ENCODE peak calls at places on chromosomes 13 and 19, in four cellular contexts. One of them, this sample, is unnamed.

GRCh38 chr13:32883501-32883900 is 132.7 kb upstream of the KL start:
- DNase-seq in GM13976: no peak
- DNase-seq in heart right ventricle: no peak
- DNase-seq in lung: no peak
- DNase-seq in this sample: no peak

GRCh38 chr13:66859078-66859477 is 371.1 kb downstream of the PCDH9 start:
- DNase-seq in heart right ventricle: no peak
- DNase-seq in lung: no peak
- DNase-seq in GM13976: no peak
- DNase-seq in this sample: no peak

GRCh38 chr19:39858541-39858940 is 12.4 kb upstream of the FBL start:
- DNase-seq in heart right ventricle: no peak
- DNase-seq in lung: no peak
- DNase-seq in GM13976: no peak
- DNase-seq in this sample: no peak

GRCh38 chr19:8194528-8195275 is 14.5 kb upstream of the CERS4 start:
- DNase-seq in lung: no peak
- DNase-seq in GM13976: no peak
- DNase-seq in heart right ventricle: peak
- DNase-seq in this sample: no peak

GRCh38 chr13:61275740-61276139 is 139.9 kb downstream of the PCDH20 start:
- DNase-seq in heart right ventricle: no peak
- DNase-seq in GM13976: no peak
- DNase-seq in lung: no peak
- DNase-seq in this sample: no peak

GRCh38 chr13:48562296-48563066 is 29.6 kb upstream of the RCBTB2 start:
- DNase-seq in heart right ventricle: no peak
- DNase-seq in GM13976: peak
- DNase-seq in lung: no peak
- DNase-seq in this sample: peak

GRCh38 chr13:108212901-108213300 is 2.4 kb downstream of the LIG4 start:
- DNase-seq in heart right ventricle: no peak
- DNase-seq in lung: no peak
- DNase-seq in GM13976: peak
- DNase-seq in this sample: no peak

GRCh38 chr19:9011875-9012274 is 1.7 kb upstream of the MUC16 start:
- DNase-seq in lung: no peak
- DNase-seq in GM13976: no peak
- DNase-seq in heart right ventricle: no peak
- DNase-seq in this sample: no peak

GRCh38 chr19:11142528-11143171 is 12.9 kb downstream of the SPC24 start:
- DNase-seq in GM13976: no peak
- DNase-seq in heart right ventricle: peak
- DNase-seq in lung: peak
- DNase-seq in this sample: no peak

GRCh38 chr19:1884291-1884718 is 991 bp downstream of the ABHD17A start:
- DNase-seq in lung: no peak
- DNase-seq in heart right ventricle: no peak
- DNase-seq in GM13976: no peak
- DNase-seq in this sample: no peak

GRCh38 chr19:4013886-4014540 is 6.5 kb downstream of the PIAS4 start:
- DNase-seq in lung: no peak
- DNase-seq in GM13976: no peak
- DNase-seq in heart right ventricle: no peak
- DNase-seq in this sample: no peak

GRCh38 chr13:24737042-24737441 is 26.9 kb upstream of the RNF17 start:
- DNase-seq in heart right ventricle: no peak
- DNase-seq in GM13976: no peak
- DNase-seq in lung: no peak
- DNase-seq in this sample: no peak

GRCh38 chr19:10832659-10833296 is 3.2 kb downstream of the TMED1 start:
- DNase-seq in lung: no peak
- DNase-seq in heart right ventricle: no peak
- DNase-seq in GM13976: no peak
- DNase-seq in this sample: no peak

GRCh38 chr13:39855236-39855635 is 199.8 kb downstream of the COG6 start:
- DNase-seq in lung: no peak
- DNase-seq in heart right ventricle: no peak
- DNase-seq in GM13976: no peak
- DNase-seq in this sample: no peak

GRCh38 chr13:113776231-113777125 is 17.5 kb downstream of the TMEM255B start:
- DNase-seq in heart right ventricle: no peak
- DNase-seq in GM13976: no peak
- DNase-seq in lung: no peak
- DNase-seq in this sample: no peak

GRCh38 chr19:55683449-55684261 is 8.6 kb downstream of the EPN1 start:
- DNase-seq in GM13976: no peak
- DNase-seq in lung: peak
- DNase-seq in heart right ventricle: no peak
- DNase-seq in this sample: no peak

GRCh38 chr13:72788831-72789230 is 6.9 kb downstream of the PIBF1 start:
- DNase-seq in lung: no peak
- DNase-seq in heart right ventricle: no peak
- DNase-seq in GM13976: no peak
- DNase-seq in this sample: no peak

GRCh38 chr19:47609885-47610545 is 1.1 kb downstream of the BICRA start:
- DNase-seq in lung: peak
- DNase-seq in GM13976: peak
- DNase-seq in heart right ventricle: peak
- DNase-seq in this sample: no peak

GRCh38 chr13:47372742-47373141 is 475.9 kb upstream of the HTR2A start:
- DNase-seq in lung: no peak
- DNase-seq in heart right ventricle: no peak
- DNase-seq in GM13976: no peak
- DNase-seq in this sample: no peak

GRCh38 chr13:99034333-99035085 is 56.6 kb upstream of the DOCK9 start:
- DNase-seq in heart right ventricle: no peak
- DNase-seq in GM13976: no peak
- DNase-seq in lung: peak
- DNase-seq in this sample: no peak

GRCh38 chr19:46017874-46018675 is 4.8 kb downstream of the PGLYRP1 start:
- DNase-seq in lung: no peak
- DNase-seq in heart right ventricle: no peak
- DNase-seq in GM13976: no peak
- DNase-seq in this sample: no peak

GRCh38 chr13:87810391-87810801 is 139.2 kb downstream of the SLITRK5 start:
- DNase-seq in lung: no peak
- DNase-seq in GM13976: no peak
- DNase-seq in heart right ventricle: no peak
- DNase-seq in this sample: no peak

GRCh38 chr13:47326061-47326460 is 429.2 kb upstream of the HTR2A start:
- DNase-seq in GM13976: no peak
- DNase-seq in heart right ventricle: no peak
- DNase-seq in lung: no peak
- DNase-seq in this sample: no peak

GRCh38 chr13:102233566-102234208 is 168.2 kb downstream of the FGF14 start:
- DNase-seq in heart right ventricle: no peak
- DNase-seq in GM13976: no peak
- DNase-seq in lung: no peak
- DNase-seq in this sample: no peak

GRCh38 chr19:8335343-8336071 is 7.6 kb downstream of the KANK3 start:
- DNase-seq in heart right ventricle: no peak
- DNase-seq in lung: no peak
- DNase-seq in GM13976: no peak
- DNase-seq in this sample: peak

GRCh38 chr19:33641956-33642498 is 20.3 kb downstream of the CHST8 start:
- DNase-seq in heart right ventricle: no peak
- DNase-seq in lung: no peak
- DNase-seq in GM13976: no peak
- DNase-seq in this sample: no peak

GRCh38 chr13:37656247-37656940 is 57.8 kb upstream of the POSTN start:
- DNase-seq in GM13976: no peak
- DNase-seq in heart right ventricle: no peak
- DNase-seq in lung: no peak
- DNase-seq in this sample: no peak

GRCh38 chr13:51733656-51734334 is 70.2 kb downstream of the DHRS12 start:
- DNase-seq in heart right ventricle: no peak
- DNase-seq in GM13976: no peak
- DNase-seq in lung: no peak
- DNase-seq in this sample: no peak

GRCh38 chr19:28454083-28454482 is 758.9 kb downstream of the UQCRFS1 start:
- DNase-seq in lung: no peak
- DNase-seq in GM13976: no peak
- DNase-seq in heart right ventricle: no peak
- DNase-seq in this sample: no peak

GRCh38 chr13:23699271-23699670 is 129.1 kb downstream of the TNFRSF19 start:
- DNase-seq in heart right ventricle: no peak
- DNase-seq in lung: no peak
- DNase-seq in GM13976: no peak
- DNase-seq in this sample: no peak

GRCh38 chr13:48400820-48401219 is 12.1 kb downstream of the LPAR6 start:
- DNase-seq in lung: no peak
- DNase-seq in heart right ventricle: no peak
- DNase-seq in GM13976: no peak
- DNase-seq in this sample: no peak

GRCh38 chr19:58059003-58059671 is at the start of gene ZNF135:
- DNase-seq in lung: peak
- DNase-seq in heart right ventricle: peak
- DNase-seq in GM13976: peak
- DNase-seq in this sample: no peak

GRCh38 chr13:71249031-71249430 is 618.0 kb downstream of the DACH1 start:
- DNase-seq in GM13976: no peak
- DNase-seq in lung: no peak
- DNase-seq in heart right ventricle: no peak
- DNase-seq in this sample: no peak

GRCh38 chr13:45269204-45269603 is 68.4 kb upstream of the KCTD4 start:
- DNase-seq in lung: no peak
- DNase-seq in GM13976: no peak
- DNase-seq in heart right ventricle: no peak
- DNase-seq in this sample: no peak

DNA sequence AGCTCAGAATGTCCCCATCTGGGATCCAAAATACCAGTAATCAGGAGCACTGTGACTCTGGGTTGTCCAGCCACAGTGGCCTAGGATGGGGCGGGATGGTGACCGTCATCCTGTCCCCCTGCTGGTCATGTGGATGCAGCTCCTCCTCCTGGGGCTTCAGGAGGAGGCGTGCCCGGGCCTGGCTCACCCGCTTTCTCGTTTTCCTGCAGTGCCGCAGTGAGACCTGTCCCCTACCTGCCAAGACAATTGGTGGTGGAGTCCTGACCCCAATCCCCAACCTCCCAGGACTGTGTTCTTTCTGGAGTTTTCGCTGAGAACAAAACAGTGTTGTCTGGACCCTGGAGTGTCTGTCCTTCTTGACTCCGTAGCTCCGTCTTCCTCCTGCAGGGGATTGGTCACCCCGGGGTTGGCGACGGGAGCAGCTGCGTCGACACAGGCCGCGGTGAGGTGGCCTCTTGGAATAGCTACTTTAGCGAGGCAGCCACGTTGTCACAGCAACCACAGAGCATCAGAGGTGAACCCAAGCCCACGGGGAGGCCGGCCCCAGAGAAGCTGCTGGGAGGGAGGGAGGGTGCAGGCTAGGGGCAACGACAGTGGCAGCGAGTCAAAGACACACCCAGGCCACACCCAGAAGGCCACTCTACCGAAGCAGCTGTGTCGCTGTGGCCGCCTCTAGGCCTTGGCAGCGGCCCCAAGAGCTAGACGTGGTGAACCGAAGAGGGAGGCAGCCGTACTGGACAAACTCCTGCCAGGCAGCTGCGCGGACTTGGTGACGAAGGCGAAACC is 10.1 kb upstream of the EMC10 start:
- DNase-seq in heart right ventricle: no peak
- DNase-seq in GM13976: no peak
- DNase-seq in lung: peak
- DNase-seq in this sample: no peak
- TF ChIP-seq CTCF in heart right ventricle: no peak
- TF ChIP-seq CTCF in GM13976: no peak
- TF ChIP-seq CTCF in lung: no peak
- TF ChIP-seq CTCF in this sample: no peak

DNA sequence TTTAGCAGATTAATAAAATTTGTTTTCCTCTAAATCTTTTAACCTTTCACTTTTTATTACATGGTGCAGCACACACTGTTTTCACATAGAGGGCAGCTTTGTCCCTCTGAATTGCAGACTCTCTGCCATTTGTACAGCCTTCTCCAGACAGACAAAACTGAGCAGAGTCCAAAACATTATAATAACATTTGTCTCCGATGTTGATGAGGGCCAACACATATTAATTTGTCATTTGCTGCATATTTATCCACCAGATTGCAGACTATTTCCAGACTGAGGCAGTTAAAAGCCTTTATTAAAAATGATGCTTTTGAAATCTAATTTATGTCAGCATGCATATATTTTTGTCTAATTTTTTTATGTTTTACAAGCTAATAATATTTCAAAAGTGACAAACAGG is 1251.9 kb upstream of the SLC10A2 start:
- DNase-seq in lung: no peak
- DNase-seq in heart right ventricle: no peak
- DNase-seq in GM13976: no peak
- DNase-seq in this sample: no peak
- TF ChIP-seq CTCF in lung: no peak
- TF ChIP-seq CTCF in heart right ventricle: no peak
- TF ChIP-seq CTCF in GM13976: no peak
- TF ChIP-seq CTCF in this sample: no peak

GRCh38 chr19:49422407-49423277 is 599 bp downstream of the PTH2 start:
- DNase-seq in GM13976: peak
- DNase-seq in lung: no peak
- DNase-seq in heart right ventricle: peak
- DNase-seq in this sample: peak
- TF ChIP-seq CTCF in GM13976: peak
- TF ChIP-seq CTCF in lung: peak
- TF ChIP-seq CTCF in heart right ventricle: peak
- TF ChIP-seq CTCF in this sample: peak

DNA sequence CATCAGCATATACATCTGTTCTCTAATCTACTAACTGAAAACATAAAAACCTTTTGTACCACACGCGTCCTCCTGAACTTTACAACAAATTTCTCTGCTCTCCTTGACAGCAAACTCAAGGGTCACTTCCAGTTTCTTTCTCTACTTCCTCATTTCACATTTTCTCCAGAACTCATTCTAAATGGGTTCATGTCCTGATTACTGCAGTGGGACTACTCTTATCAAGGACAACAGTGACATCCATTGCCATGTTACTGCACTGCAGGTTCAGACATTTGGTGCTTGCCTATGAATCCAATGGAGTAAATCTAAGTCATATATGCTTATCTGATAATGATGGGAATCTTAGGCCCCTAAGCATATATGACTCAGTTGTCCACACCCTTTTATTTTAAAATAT is 35.3 kb downstream of the FPR3 start:
- DNase-seq in GM13976: no peak
- DNase-seq in heart right ventricle: no peak
- DNase-seq in lung: no peak
- DNase-seq in this sample: no peak
- TF ChIP-seq CTCF in GM13976: no peak
- TF ChIP-seq CTCF in heart right ventricle: no peak
- TF ChIP-seq CTCF in lung: peak
- TF ChIP-seq CTCF in this sample: peak

DNA sequence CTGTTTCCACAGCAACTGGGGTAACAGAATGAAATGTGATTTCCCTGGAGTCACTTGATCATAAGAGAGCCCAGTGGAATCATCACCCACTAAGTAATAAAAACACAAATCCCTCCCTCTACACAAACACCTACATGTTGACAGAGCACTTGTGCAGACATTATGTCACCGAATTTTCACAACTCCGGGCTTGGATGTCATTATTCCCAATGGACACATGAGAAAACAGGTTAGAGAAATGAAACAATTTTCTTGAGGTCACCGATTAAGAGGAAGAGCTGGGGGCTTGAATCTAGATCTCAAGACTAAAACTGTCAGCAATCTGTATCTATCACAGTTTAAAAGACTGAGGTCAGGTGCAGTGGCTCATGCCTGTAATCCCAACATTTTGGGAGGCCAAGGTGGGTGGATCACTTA is 3.1 kb downstream of the XRCC1 start:
- DNase-seq in heart right ventricle: no peak
- DNase-seq in lung: no peak
- DNase-seq in GM13976: no peak
- DNase-seq in this sample: no peak
- TF ChIP-seq CTCF in heart right ventricle: no peak
- TF ChIP-seq CTCF in lung: no peak
- TF ChIP-seq CTCF in GM13976: no peak
- TF ChIP-seq CTCF in this sample: no peak

This sample was measured in GM10248.